ENCODE peak calls at places on chromosomes 7 and 10, in seven cellular contexts. M, D, J, C, Z, A and V are unnamed samples.

GRCh38 chr7:44394112-44394447 is 68.7 kb upstream of the CAMK2B start:
- DNase-seq in M (no peak), D (no peak), J (no peak), C (no peak), Z (no peak), A (no peak), V (no peak)

GRCh38 chr10:9625266-9625776 is 1392.4 kb upstream of the CELF2 start:
- DNase-seq in M (no peak), D (no peak), J (no peak), C (no peak), Z (no peak), A (no peak), V (no peak)

GRCh38 chr7:12731214-12731656 is 43.8 kb downstream of the ARL4A start:
- DNase-seq in M (peak), D (no peak), J (no peak), C (no peak), Z (no peak), A (no peak), V (peak)

GRCh38 chr7:142626420-142627035 is 122.7 kb upstream of the PRSS1 start:
- DNase-seq in M (peak), D (peak), J (peak), C (no peak), Z (no peak), A (peak), V (peak)

GRCh38 chr10:17041626-17042520 is 87.7 kb downstream of the CUBN start:
- DNase-seq in M (no peak), D (no peak), J (no peak), C (no peak), Z (no peak), A (no peak), V (no peak)

GRCh38 chr7:76364198-76364584 is 5.4 kb upstream of the YWHAG start:
- DNase-seq in M (peak), D (no peak), J (no peak), C (peak), Z (peak), A (no peak), V (no peak)

GRCh38 chr10:5645375-5645774 is 21.0 kb downstream of the ASB13 start:
- DNase-seq in M (no peak), D (no peak), J (no peak), C (no peak), Z (peak), A (no peak), V (no peak)

GRCh38 chr7:143398616-143399015 is 10.0 kb downstream of the EPHA1 start:
- DNase-seq in M (no peak), D (no peak), J (no peak), C (no peak), Z (peak), A (no peak), V (no peak)

GRCh38 chr10:58240531-58240930 is 27.2 kb downstream of the IPMK start:
- DNase-seq in M (peak), D (no peak), J (no peak), C (no peak), Z (no peak), A (no peak), V (no peak)